ENCODE peak calls at places on chromosome 11, in seven cellular contexts. One of them, this sample, is unnamed.

GRCh38 chr11:81804858-81805257 is 928.8 kb downstream of the FAM181B start:
- DNase-seq in HepG2: no peak
- DNase-seq in HCT116: no peak
- DNase-seq in H1: no peak
- DNase-seq in K562: no peak
- DNase-seq in HEK293T: no peak
- DNase-seq in GM12878: no peak
- DNase-seq in this sample: no peak

GRCh38 chr11:63277345-63277943 is 34.0 kb upstream of the SLC22A25 start:
- DNase-seq in HepG2: peak
- DNase-seq in H1: no peak
- DNase-seq in HCT116: no peak
- DNase-seq in HEK293T: no peak
- DNase-seq in GM12878: no peak
- DNase-seq in K562: no peak
- DNase-seq in this sample: no peak

GRCh38 chr11:76649964-76650363 is 20.6 kb downstream of the LRRC32 start:
- DNase-seq in GM12878: no peak
- DNase-seq in H1: no peak
- DNase-seq in HepG2: no peak
- DNase-seq in HEK293T: no peak
- DNase-seq in HCT116: no peak
- DNase-seq in K562: no peak
- DNase-seq in this sample: no peak

GRCh38 chr11:69750108-69750850 is 24.9 kb downstream of the FGF4 start:
- DNase-seq in HEK293T: no peak
- DNase-seq in K562: no peak
- DNase-seq in GM12878: no peak
- DNase-seq in H1: no peak
- DNase-seq in HCT116: no peak
- DNase-seq in HepG2: no peak
- DNase-seq in this sample: peak

GRCh38 chr11:84103096-84103495 is 816.9 kb upstream of the CCDC90B start:
- DNase-seq in K562: no peak
- DNase-seq in HepG2: no peak
- DNase-seq in GM12878: no peak
- DNase-seq in H1: no peak
- DNase-seq in HEK293T: no peak
- DNase-seq in HCT116: no peak
- DNase-seq in this sample: no peak

GRCh38 chr11:126888126-126888712 is 112.4 kb downstream of the KIRREL3 start:
- DNase-seq in K562: no peak
- DNase-seq in GM12878: no peak
- DNase-seq in HepG2: no peak
- DNase-seq in HCT116: no peak
- DNase-seq in H1: no peak
- DNase-seq in HEK293T: no peak
- DNase-seq in this sample: no peak

GRCh38 chr11:68015467-68015866 is 5.3 kb downstream of the ALDH3B1 start:
- DNase-seq in GM12878: no peak
- DNase-seq in HEK293T: no peak
- DNase-seq in HepG2: no peak
- DNase-seq in HCT116: no peak
- DNase-seq in H1: no peak
- DNase-seq in K562: no peak
- DNase-seq in this sample: no peak

GRCh38 chr11:71539017-71539416 is 1.2 kb downstream of the KRTAP5-8 start:
- DNase-seq in GM12878: no peak
- DNase-seq in HCT116: no peak
- DNase-seq in H1: no peak
- DNase-seq in K562: no peak
- DNase-seq in HepG2: no peak
- DNase-seq in HEK293T: no peak
- DNase-seq in this sample: no peak

GRCh38 chr11:106670069-106670468 is 348.2 kb downstream of the GUCY1A2 start:
- DNase-seq in HepG2: no peak
- DNase-seq in GM12878: no peak
- DNase-seq in HCT116: no peak
- DNase-seq in K562: no peak
- DNase-seq in H1: peak
- DNase-seq in HEK293T: no peak
- DNase-seq in this sample: no peak

GRCh38 chr11:8206251-8207079 is 37.6 kb upstream of the RIC3 start:
- DNase-seq in K562: peak
- DNase-seq in HEK293T: no peak
- DNase-seq in H1: no peak
- DNase-seq in GM12878: no peak
- DNase-seq in HepG2: no peak
- DNase-seq in HCT116: no peak
- DNase-seq in this sample: no peak

GRCh38 chr11:7657306-7658025 is 15.8 kb downstream of the CYB5R2 start:
- DNase-seq in HepG2: peak
- DNase-seq in K562: peak
- DNase-seq in HEK293T: peak
- DNase-seq in HCT116: peak
- DNase-seq in GM12878: no peak
- DNase-seq in H1: no peak
- DNase-seq in this sample: peak

DNA sequence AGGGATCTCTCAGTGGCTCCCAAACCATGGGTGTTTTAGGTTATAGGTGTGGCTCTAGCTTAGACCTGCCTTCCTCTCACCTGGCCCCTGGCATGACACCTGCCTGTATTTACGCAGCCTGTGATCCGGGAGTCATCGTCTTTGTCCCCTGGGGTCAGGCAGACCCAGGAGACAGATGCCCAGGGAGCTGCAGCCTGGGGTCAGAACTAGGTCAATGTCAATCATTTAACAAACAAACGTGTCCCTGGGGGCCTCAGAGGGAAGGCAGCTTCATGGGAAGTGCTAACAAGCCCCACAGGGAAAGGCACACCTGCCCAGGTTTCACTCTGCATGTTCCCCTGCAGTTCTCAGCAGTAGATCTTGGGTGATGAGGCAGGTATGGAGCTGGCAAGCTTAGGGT is 12.0 kb downstream of the BACE1-AS start:
- DNase-seq in H1: no peak
- DNase-seq in K562: no peak
- DNase-seq in HepG2: peak
- DNase-seq in HCT116: no peak
- DNase-seq in GM12878: no peak
- DNase-seq in HEK293T: no peak
- DNase-seq in this sample: no peak
- TF ChIP-seq SP1 in H1: no peak
- TF ChIP-seq SP1 in K562: no peak
- TF ChIP-seq SP1 in HepG2: no peak
- TF ChIP-seq SP1 in HCT116: no peak
- TF ChIP-seq SP1 in GM12878: no peak
- TF ChIP-seq SP1 in HEK293T: no peak
- TF ChIP-seq SP1 in this sample: no peak

DNA sequence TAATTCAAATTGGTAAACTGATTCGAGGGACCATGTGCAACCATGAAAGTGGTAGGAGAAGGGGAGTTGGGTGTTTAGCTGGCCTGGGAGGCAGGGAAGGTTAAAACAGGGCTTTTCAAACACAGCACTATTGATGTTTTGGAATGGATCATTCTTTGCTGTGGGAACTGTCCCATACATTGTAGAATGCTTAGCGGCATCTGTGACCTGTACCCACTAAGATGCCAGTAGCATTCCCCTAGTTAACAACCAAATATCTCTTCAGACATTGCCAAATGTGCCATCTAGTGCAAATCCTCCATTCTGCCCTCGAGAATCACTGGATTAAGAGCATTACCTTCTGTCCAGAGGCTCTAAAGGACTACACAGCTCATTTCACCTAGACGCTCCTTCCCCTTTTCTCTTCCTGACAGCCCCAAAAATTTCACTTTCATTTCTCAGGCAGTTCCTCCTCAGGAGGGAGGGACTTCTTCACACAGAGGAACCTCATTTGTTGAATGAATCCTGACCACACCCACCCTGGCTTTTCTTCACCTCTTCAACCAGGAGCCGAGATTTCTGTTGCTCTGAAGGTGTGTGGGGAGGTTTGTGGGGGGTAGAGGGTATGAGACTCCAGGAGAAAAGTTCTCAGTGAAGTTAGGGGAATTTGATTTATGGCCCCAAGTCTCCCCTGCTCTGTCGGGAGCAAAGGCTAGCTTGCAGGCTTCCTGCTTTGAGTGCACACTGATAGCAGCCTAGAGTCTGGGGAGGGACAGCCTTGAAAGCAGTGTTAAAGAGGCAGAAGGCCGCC is at the start of gene TRIM34:
- DNase-seq in K562: peak
- DNase-seq in HepG2: no peak
- DNase-seq in HEK293T: peak
- DNase-seq in H1: no peak
- DNase-seq in HCT116: no peak
- DNase-seq in GM12878: peak
- DNase-seq in this sample: peak
- TF ChIP-seq SP1 in K562: peak
- TF ChIP-seq SP1 in HepG2: no peak
- TF ChIP-seq SP1 in HEK293T: no peak
- TF ChIP-seq SP1 in H1: no peak
- TF ChIP-seq SP1 in HCT116: no peak
- TF ChIP-seq SP1 in GM12878: peak
- TF ChIP-seq SP1 in this sample: no peak

DNA sequence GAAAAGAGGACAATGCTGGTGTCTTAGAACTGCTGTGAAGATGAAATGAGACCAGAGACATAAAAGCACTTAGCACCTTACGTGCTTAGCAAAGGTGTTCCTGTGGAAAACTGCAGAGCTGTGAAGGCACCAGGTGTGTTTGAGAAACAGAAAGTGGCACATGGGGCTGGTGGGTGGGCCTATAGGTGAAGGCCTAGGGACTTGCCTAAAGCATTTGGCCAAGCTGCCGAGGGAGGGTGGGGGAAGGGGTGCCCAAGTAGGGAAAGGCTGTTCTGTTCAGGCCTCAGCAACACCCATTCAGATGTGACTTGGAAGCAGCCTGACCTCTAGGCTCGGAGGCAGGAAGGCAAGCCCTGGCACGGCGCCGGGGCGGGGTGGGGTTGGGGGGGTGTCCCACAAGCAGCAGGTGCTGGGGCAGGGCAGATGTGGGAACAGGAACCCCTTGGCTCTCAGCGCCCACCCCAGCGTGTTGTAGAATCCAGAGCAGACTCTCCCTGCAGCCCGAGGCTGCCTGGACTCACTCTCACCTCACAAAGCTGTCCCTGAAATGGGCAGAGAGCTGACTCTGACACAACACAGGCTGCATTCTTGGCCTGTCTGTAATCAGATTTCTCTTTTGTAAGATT is 366.7 kb upstream of the NARS2 start:
- DNase-seq in GM12878: no peak
- DNase-seq in H1: no peak
- DNase-seq in HepG2: no peak
- DNase-seq in HCT116: no peak
- DNase-seq in K562: no peak
- DNase-seq in HEK293T: no peak
- DNase-seq in this sample: no peak
- TF ChIP-seq SP1 in GM12878: no peak
- TF ChIP-seq SP1 in H1: no peak
- TF ChIP-seq SP1 in HepG2: no peak
- TF ChIP-seq SP1 in HCT116: no peak
- TF ChIP-seq SP1 in K562: no peak
- TF ChIP-seq SP1 in HEK293T: no peak
- TF ChIP-seq SP1 in this sample: no peak

GRCh38 chr11:85423331-85423730 is 203.8 kb downstream of the DLG2 start:
- DNase-seq in HEK293T: no peak
- DNase-seq in H1: no peak
- DNase-seq in HepG2: no peak
- DNase-seq in K562: no peak
- DNase-seq in GM12878: no peak
- DNase-seq in HCT116: no peak
- DNase-seq in this sample: no peak
- TF ChIP-seq SP1 in HEK293T: no peak
- TF ChIP-seq SP1 in H1: no peak
- TF ChIP-seq SP1 in HepG2: no peak
- TF ChIP-seq SP1 in K562: no peak
- TF ChIP-seq SP1 in GM12878: no peak
- TF ChIP-seq SP1 in HCT116: no peak
- TF ChIP-seq SP1 in this sample: no peak

DNA sequence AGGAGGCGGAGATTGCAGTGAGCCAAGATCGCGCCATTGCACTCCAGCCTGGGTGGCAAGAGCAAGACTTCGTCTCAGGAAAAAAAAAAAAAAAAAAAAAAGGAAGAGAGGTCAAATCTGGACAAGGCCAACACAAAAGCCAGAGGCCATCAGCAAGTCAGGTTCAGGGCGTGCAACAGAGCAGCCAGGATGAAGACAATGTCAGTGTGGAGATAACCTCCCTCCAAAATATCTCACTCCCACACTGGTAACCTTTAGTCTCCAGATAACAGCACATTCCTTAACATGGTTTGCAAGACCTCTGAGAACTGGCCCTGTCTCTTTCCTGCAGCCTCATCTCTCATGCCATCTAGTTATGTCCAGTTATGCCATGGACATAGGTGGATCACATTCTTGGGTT is 4.7 kb downstream of the CSNK2A3 start:
- DNase-seq in GM12878: no peak
- DNase-seq in H1: no peak
- DNase-seq in HepG2: no peak
- DNase-seq in HCT116: no peak
- DNase-seq in HEK293T: no peak
- DNase-seq in K562: no peak
- DNase-seq in this sample: no peak
- TF ChIP-seq SP1 in GM12878: no peak
- TF ChIP-seq SP1 in H1: no peak
- TF ChIP-seq SP1 in HepG2: no peak
- TF ChIP-seq SP1 in HCT116: no peak
- TF ChIP-seq SP1 in HEK293T: no peak
- TF ChIP-seq SP1 in K562: no peak
- TF ChIP-seq SP1 in this sample: no peak

DNA sequence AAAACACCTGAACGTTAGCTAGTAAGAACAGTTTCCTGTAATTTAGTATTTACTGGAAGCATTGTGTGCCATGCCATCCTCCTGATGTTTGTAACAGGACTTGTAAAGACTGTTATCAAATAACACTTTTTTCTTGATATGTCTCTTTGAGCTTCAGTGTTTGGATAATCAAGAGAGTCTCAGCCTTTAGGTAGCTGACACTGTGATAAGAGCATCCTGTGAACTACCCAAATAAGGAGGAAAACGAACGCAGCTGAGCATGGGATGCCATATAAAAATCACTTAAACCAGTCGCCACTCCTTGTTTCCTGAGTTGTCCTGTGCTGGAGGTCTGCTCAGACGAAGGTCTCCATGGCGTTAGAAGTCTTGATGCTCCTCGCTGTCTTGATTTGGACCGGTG is at the start of gene OOSP2:
- DNase-seq in H1: no peak
- DNase-seq in HEK293T: no peak
- DNase-seq in GM12878: no peak
- DNase-seq in HCT116: no peak
- DNase-seq in K562: no peak
- DNase-seq in HepG2: no peak
- DNase-seq in this sample: no peak
- TF ChIP-seq SP1 in H1: no peak
- TF ChIP-seq SP1 in HEK293T: no peak
- TF ChIP-seq SP1 in GM12878: no peak
- TF ChIP-seq SP1 in HCT116: no peak
- TF ChIP-seq SP1 in K562: no peak
- TF ChIP-seq SP1 in HepG2: no peak
- TF ChIP-seq SP1 in this sample: no peak

This sample was measured in WTC11.